ENCODE peak calls at places on chromosomes 3 and 15, in four cellular contexts. One of them, this sample, is unnamed. For H3K4me1 and H3K9me3, the result is how much of the 10 kb centered on the place peaks cover.

GRCh38 chr15:72307036-72307435 is 12.9 kb downstream of the CELF6 start:
- DNase-seq in CD8-positive, alpha-beta T cell: no peak
- DNase-seq in body of pancreas: no peak
- DNase-seq in astrocyte: no peak
- DNase-seq in this sample: no peak

GRCh38 chr3:128083396-128083795 is 31.2 kb downstream of the SEC61A1 start:
- DNase-seq in CD8-positive, alpha-beta T cell: no peak
- DNase-seq in body of pancreas: peak
- DNase-seq in astrocyte: no peak
- DNase-seq in this sample: no peak

GRCh38 chr15:72319360-72319984 is 485 bp downstream of the CELF6 start:
- DNase-seq in CD8-positive, alpha-beta T cell: peak
- DNase-seq in body of pancreas: peak
- DNase-seq in astrocyte: peak
- DNase-seq in this sample: peak

GRCh38 chr3:27900316-27900715 is 178.2 kb upstream of the EOMES start:
- DNase-seq in CD8-positive, alpha-beta T cell: peak
- DNase-seq in body of pancreas: no peak
- DNase-seq in astrocyte: no peak
- DNase-seq in this sample: no peak

GRCh38 chr15:97009036-97009555 is 678.6 kb downstream of the NR2F2 start:
- DNase-seq in CD8-positive, alpha-beta T cell: no peak
- DNase-seq in body of pancreas: no peak
- DNase-seq in astrocyte: peak
- DNase-seq in this sample: no peak

GRCh38 chr3:154135511-154136173 is 14.5 kb downstream of the ARHGEF26 start:
- DNase-seq in CD8-positive, alpha-beta T cell: no peak
- DNase-seq in body of pancreas: peak
- DNase-seq in astrocyte: no peak
- DNase-seq in this sample: no peak

GRCh38 chr3:155032918-155033317 is 47.2 kb upstream of the MME start:
- DNase-seq in CD8-positive, alpha-beta T cell: no peak
- DNase-seq in body of pancreas: no peak
- DNase-seq in astrocyte: peak
- DNase-seq in this sample: no peak

GRCh38 chr3:145411605-145412004 is 749.4 kb downstream of the PLOD2 start:
- DNase-seq in CD8-positive, alpha-beta T cell: no peak
- DNase-seq in body of pancreas: no peak
- DNase-seq in astrocyte: no peak
- DNase-seq in this sample: no peak

GRCh38 chr15:45114076-45114750 is at the start of the genes DUOX2 and DUOXA2:
- DNase-seq in CD8-positive, alpha-beta T cell: no peak
- DNase-seq in body of pancreas: no peak
- DNase-seq in astrocyte: no peak
- DNase-seq in this sample: no peak

GRCh38 chr15:70752142-70752754 is 11.1 kb downstream of the UACA start:
- DNase-seq in CD8-positive, alpha-beta T cell: no peak
- DNase-seq in body of pancreas: no peak
- DNase-seq in astrocyte: no peak
- DNase-seq in this sample: no peak

DNA sequence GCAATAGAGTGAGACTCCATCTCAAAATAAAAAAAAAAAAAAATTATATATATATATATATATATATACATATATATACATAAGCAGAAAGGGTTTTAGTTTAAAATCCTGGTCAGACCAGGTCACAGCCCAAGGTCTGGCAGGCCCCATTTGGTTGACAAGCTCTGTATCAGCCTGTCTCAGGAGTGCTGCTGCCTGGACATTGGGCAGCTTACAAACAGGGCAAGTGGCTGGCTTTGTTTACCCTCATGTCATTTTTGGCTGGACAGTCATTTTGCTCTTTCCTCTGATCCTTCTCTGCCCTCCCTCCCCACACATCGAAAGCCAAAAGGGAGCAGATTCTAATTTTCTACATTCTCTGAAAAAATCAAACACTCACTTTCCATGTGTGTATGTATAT is 26.7 kb upstream of the KLHL6 start:
- DNase-seq in CD8-positive, alpha-beta T cell: no peak
- DNase-seq in body of pancreas: no peak
- DNase-seq in astrocyte: no peak
- DNase-seq in this sample: no peak
- H3K4me1 ChIP-seq in CD8-positive, alpha-beta T cell: under half
- H3K4me1 ChIP-seq in body of pancreas: under half
- H3K4me1 ChIP-seq in astrocyte: under half
- H3K4me1 ChIP-seq in this sample: under half

GRCh38 chr3:10988991-10989484 is 3.5 kb upstream of the SLC6A1 start:
- DNase-seq in CD8-positive, alpha-beta T cell: no peak
- DNase-seq in body of pancreas: no peak
- DNase-seq in astrocyte: no peak
- DNase-seq in this sample: no peak

GRCh38 chr3:10994311-10994710 is 1.8 kb downstream of the SLC6A1 start:
- DNase-seq in CD8-positive, alpha-beta T cell: no peak
- DNase-seq in body of pancreas: no peak
- DNase-seq in astrocyte: no peak
- DNase-seq in this sample: no peak

GRCh38 chr3:10993729-10994065 is 1.1 kb downstream of the SLC6A1 start:
- DNase-seq in CD8-positive, alpha-beta T cell: no peak
- DNase-seq in body of pancreas: no peak
- DNase-seq in astrocyte: no peak
- DNase-seq in this sample: no peak

GRCh38 chr3:10992946-10993728 is 589 bp downstream of the SLC6A1 start:
- DNase-seq in CD8-positive, alpha-beta T cell: no peak
- DNase-seq in body of pancreas: no peak
- DNase-seq in astrocyte: no peak
- DNase-seq in this sample: no peak

DNA sequence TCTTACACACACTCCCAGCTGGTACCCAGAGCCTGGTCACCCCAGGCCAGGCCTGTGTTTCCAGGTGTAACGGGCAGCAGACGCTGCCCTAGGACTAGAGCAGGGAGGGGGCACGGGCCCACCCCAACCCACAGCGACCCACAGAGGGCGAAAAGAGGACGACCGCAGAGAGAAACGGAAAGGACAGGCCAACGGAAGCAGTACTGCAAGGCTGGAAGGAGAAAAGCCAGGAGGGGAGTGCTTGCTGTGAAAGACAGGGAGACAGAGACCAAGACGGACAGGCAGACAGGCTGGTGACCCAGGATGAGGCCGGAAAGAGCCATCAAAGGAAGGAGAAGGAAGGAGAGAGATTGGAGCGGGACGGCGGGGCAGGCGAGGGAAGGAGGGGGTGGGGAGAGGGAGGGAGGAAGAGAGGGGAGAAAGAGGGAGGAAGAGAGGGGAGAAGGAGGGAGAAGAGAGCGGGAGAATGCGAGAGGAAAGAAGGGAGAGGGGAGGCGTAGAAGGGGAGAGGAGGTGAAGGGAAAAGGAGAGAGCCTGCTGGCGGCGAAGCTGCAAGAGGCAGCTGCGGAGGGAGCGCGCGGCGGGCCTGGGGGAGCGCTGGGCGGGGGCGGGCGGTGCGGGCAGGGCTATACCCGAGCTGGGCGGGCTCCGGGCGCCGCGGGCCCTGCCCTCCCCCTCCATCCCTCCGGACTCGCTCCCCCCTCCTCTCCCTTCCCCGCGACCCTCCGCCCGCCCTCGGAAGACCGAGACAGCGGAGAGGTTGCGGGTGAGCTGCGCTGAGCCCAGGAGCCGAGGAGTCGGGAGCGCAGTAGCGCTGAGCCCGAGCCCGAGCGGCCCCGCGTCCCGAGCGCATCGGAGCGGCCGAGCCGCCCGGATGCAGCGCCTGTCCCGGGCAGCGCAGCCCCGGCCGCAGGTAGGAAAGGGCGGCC is at the start of gene SLC6A1:
- DNase-seq in CD8-positive, alpha-beta T cell: no peak
- DNase-seq in body of pancreas: no peak
- DNase-seq in astrocyte: no peak
- DNase-seq in this sample: peak
- H3K27ac ChIP-seq in CD8-positive, alpha-beta T cell: no peak
- H3K27ac ChIP-seq in body of pancreas: no peak
- H3K27ac ChIP-seq in astrocyte: no peak
- H3K27ac ChIP-seq in this sample: no peak

GRCh38 chr15:25618161-25618560 is 179.3 kb upstream of the UBE3A start:
- DNase-seq in CD8-positive, alpha-beta T cell: no peak
- DNase-seq in body of pancreas: no peak
- DNase-seq in astrocyte: no peak
- DNase-seq in this sample: no peak
- H3K9me3 ChIP-seq in CD8-positive, alpha-beta T cell: under half
- H3K9me3 ChIP-seq in body of pancreas: under half
- H3K9me3 ChIP-seq in astrocyte: under half
- H3K9me3 ChIP-seq in this sample: under half

DNA sequence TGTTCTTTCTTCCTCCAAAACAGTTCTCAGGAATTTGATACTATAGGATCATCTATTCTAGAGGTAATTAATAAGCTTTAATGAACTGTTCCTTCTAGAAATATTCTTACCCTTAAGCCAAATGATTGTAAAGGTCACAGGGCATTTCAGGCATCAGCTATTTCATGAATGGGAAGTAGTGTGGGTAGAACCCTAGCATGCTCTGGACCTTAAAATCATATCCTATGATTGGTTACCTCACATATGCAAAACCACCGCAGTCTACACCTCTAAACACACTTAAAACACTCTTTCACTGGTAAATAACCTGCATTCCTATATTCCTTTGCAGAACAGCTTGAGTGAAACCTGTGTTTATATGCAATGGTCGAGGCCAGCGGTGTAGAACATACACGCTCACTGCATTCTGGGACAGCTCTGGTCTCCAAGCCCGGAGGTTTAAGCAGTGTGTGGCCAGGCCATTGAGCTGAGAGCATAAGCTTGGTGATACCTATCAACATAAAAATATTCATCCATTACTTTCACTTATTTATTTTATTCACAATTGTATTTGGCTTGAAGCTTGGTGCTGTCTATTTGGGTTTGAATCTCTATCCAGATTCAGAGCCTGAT is 87.7 kb upstream of the RASGRP1 start:
- DNase-seq in CD8-positive, alpha-beta T cell: no peak
- DNase-seq in body of pancreas: no peak
- DNase-seq in astrocyte: no peak
- DNase-seq in this sample: no peak
- H3K4me1 ChIP-seq in CD8-positive, alpha-beta T cell: half or more
- H3K4me1 ChIP-seq in body of pancreas: under half
- H3K4me1 ChIP-seq in astrocyte: under half
- H3K4me1 ChIP-seq in this sample: under half

GRCh38 chr3:123400169-123400568 is 48.7 kb downstream of the ADCY5 start:
- DNase-seq in CD8-positive, alpha-beta T cell: no peak
- DNase-seq in body of pancreas: no peak
- DNase-seq in astrocyte: no peak
- DNase-seq in this sample: no peak
- H3K27ac ChIP-seq in CD8-positive, alpha-beta T cell: no peak
- H3K27ac ChIP-seq in body of pancreas: no peak
- H3K27ac ChIP-seq in astrocyte: no peak
- H3K27ac ChIP-seq in this sample: no peak

GRCh38 chr15:27045796-27046195 is 74.8 kb downstream of the GABRG3 start:
- DNase-seq in CD8-positive, alpha-beta T cell: no peak
- DNase-seq in body of pancreas: no peak
- DNase-seq in astrocyte: no peak
- DNase-seq in this sample: no peak

GRCh38 chr15:27042230-27042629 is 71.2 kb downstream of the GABRG3 start:
- DNase-seq in CD8-positive, alpha-beta T cell: no peak
- DNase-seq in body of pancreas: no peak
- DNase-seq in astrocyte: no peak
- DNase-seq in this sample: no peak

GRCh38 chr15:27046891-27047290 is 75.9 kb downstream of the GABRG3 start:
- DNase-seq in CD8-positive, alpha-beta T cell: no peak
- DNase-seq in body of pancreas: no peak
- DNase-seq in astrocyte: no peak
- DNase-seq in this sample: no peak

GRCh38 chr15:27042646-27043045 is 71.7 kb downstream of the GABRG3 start:
- DNase-seq in CD8-positive, alpha-beta T cell: no peak
- DNase-seq in body of pancreas: no peak
- DNase-seq in astrocyte: no peak
- DNase-seq in this sample: no peak

GRCh38 chr15:27043770-27044169 is 72.8 kb downstream of the GABRG3 start:
- DNase-seq in CD8-positive, alpha-beta T cell: no peak
- DNase-seq in body of pancreas: no peak
- DNase-seq in astrocyte: no peak
- DNase-seq in this sample: no peak
- H3K9me3 ChIP-seq in CD8-positive, alpha-beta T cell: under half
- H3K9me3 ChIP-seq in body of pancreas: under half
- H3K9me3 ChIP-seq in astrocyte: under half
- H3K9me3 ChIP-seq in this sample: under half

GRCh38 chr15:85622432-85622831 is 172.3 kb downstream of the KLHL25 start:
- DNase-seq in CD8-positive, alpha-beta T cell: no peak
- DNase-seq in body of pancreas: no peak
- DNase-seq in astrocyte: peak
- DNase-seq in this sample: no peak

GRCh38 chr15:85623648-85624047 is 171.1 kb downstream of the KLHL25 start:
- DNase-seq in CD8-positive, alpha-beta T cell: no peak
- DNase-seq in body of pancreas: no peak
- DNase-seq in astrocyte: peak
- DNase-seq in this sample: no peak

GRCh38 chr15:85618956-85619491 is 175.7 kb downstream of the KLHL25 start:
- DNase-seq in CD8-positive, alpha-beta T cell: peak
- DNase-seq in body of pancreas: peak
- DNase-seq in astrocyte: peak
- DNase-seq in this sample: no peak

GRCh38 chr15:85621096-85621495 is 173.6 kb downstream of the KLHL25 start:
- DNase-seq in CD8-positive, alpha-beta T cell: no peak
- DNase-seq in body of pancreas: no peak
- DNase-seq in astrocyte: peak
- DNase-seq in this sample: no peak

DNA sequence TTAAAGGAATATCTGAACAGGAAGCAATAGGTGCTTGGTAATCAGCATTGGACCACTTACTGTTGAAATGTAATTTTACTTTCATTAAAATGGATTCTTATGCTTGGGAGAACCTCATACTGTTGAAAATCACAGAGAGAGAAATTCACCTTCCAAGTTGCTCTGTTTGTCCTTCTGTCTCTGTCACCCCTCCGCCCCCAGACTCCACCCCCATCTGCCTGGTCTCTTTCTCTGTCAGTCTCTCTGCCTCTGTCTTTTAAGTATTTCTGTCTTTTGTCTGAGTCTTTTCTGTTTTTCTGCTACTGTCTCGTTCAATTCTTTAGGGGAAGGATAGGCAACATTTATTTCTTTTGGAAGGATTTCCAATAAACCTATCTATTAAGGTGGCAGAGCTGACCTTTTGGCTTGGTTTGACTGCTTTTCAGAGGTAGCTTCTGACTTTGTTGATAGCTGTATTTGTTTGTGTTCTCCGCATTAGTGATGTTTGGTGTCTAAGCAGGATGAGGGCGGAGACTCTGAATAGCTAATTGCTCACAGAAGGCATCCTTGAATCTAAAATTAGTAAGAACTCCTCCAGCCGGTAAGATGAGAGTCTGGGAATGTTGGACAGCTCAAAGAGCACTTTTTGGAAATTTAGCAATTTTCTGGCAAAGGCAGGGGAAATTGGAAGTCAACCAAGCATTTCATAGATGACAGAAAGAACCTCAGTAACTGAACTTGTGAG is 174.2 kb downstream of the KLHL25 start:
- DNase-seq in CD8-positive, alpha-beta T cell: no peak
- DNase-seq in body of pancreas: no peak
- DNase-seq in astrocyte: peak
- DNase-seq in this sample: no peak
- H3K4me1 ChIP-seq in CD8-positive, alpha-beta T cell: half or more
- H3K4me1 ChIP-seq in body of pancreas: half or more
- H3K4me1 ChIP-seq in astrocyte: half or more
- H3K4me1 ChIP-seq in this sample: under half